ENCODE peak calls at places on chromosome 6, in four cellular contexts. O, Y, R and Z are unnamed samples.

GRCh38 chr6:6328451-6328850 is 8.0 kb upstream of the F13A1 start:
- DNase-seq in R (no peak), Y (no peak), O (no peak), Z (no peak)

GRCh38 chr6:317452-318144 is 25.3 kb downstream of the DUSP22 start:
- DNase-seq in Y (no peak), R (no peak), O (peak), Z (peak)

GRCh38 chr6:128600397-128600951 is 80.1 kb upstream of the PTPRK start:
- DNase-seq in O (no peak), Y (no peak), R (no peak), Z (no peak)

GRCh38 chr6:32167154-32167760 is 2.9 kb downstream of the EGFL8 start:
- DNase-seq in Y (no peak), R (no peak), O (no peak), Z (peak)

GRCh38 chr6:18990313-18990978 is 603.3 kb downstream of the RNF144B start:
- DNase-seq in O (peak), R (peak), Y (no peak), Z (peak)

GRCh38 chr6:119479860-119480655 is 130.5 kb upstream of the MAN1A1 start:
- DNase-seq in O (no peak), R (peak), Y (peak), Z (no peak)

GRCh38 chr6:136887899-136888298 is 34.2 kb upstream of the SLC35D3 start:
- DNase-seq in O (no peak), R (no peak), Y (no peak), Z (no peak)

GRCh38 chr6:85865665-85866372 is 223.1 kb upstream of the SYNCRIP start:
- DNase-seq in R (peak), O (no peak), Y (no peak), Z (no peak)

GRCh38 chr6:51480040-51480439 is 607.4 kb downstream of the PKHD1 start:
- DNase-seq in R (no peak), O (no peak), Y (no peak), Z (no peak)

GRCh38 chr6:168525114-168525513 is 84.1 kb downstream of the SMOC2 start:
- DNase-seq in R (no peak), O (no peak), Y (no peak), Z (peak)

GRCh38 chr6:72677740-72678139 is 55.9 kb downstream of the KCNQ5 start:
- DNase-seq in R (no peak), O (no peak), Y (no peak), Z (no peak)
- TF ChIP-seq POLR2AphosphoS5 in R (no peak), O (no peak), Y (no peak), Z (no peak)

GRCh38 chr6:87660226-87660886 is 41.7 kb downstream of the AKIRIN2 start:
- DNase-seq in Y (no peak), R (no peak), O (no peak), Z (no peak)

GRCh38 chr6:87661016-87661415 is 41.0 kb downstream of the AKIRIN2 start:
- DNase-seq in R (no peak), O (no peak), Y (no peak), Z (no peak)

GRCh38 chr6:87656857-87657256 is 45.2 kb downstream of the AKIRIN2 start:
- DNase-seq in Y (no peak), R (no peak), O (no peak), Z (no peak)

GRCh38 chr6:87661503-87661902 is 40.5 kb downstream of the AKIRIN2 start:
- DNase-seq in O (no peak), R (no peak), Y (no peak), Z (no peak)

GRCh38 chr6:87658516-87658915 is 43.5 kb downstream of the AKIRIN2 start:
- DNase-seq in R (no peak), O (no peak), Y (no peak), Z (no peak)
- TF ChIP-seq POLR2AphosphoS5 in R (no peak), O (peak), Y (no peak), Z (no peak)

GRCh38 chr6:56026461-56027180 is 151.2 kb upstream of the BMP5 start:
- DNase-seq in R (no peak), Y (no peak), O (no peak), Z (no peak)
- TF ChIP-seq POLR2AphosphoS5 in R (no peak), Y (no peak), O (no peak), Z (no peak)

GRCh38 chr6:68730291-68731054 is 95.4 kb downstream of the ADGRB3 start:
- DNase-seq in Y (no peak), R (no peak), O (no peak), Z (no peak)
- TF ChIP-seq POLR2AphosphoS5 in Y (no peak), R (no peak), O (no peak), Z (no peak)

DNA sequence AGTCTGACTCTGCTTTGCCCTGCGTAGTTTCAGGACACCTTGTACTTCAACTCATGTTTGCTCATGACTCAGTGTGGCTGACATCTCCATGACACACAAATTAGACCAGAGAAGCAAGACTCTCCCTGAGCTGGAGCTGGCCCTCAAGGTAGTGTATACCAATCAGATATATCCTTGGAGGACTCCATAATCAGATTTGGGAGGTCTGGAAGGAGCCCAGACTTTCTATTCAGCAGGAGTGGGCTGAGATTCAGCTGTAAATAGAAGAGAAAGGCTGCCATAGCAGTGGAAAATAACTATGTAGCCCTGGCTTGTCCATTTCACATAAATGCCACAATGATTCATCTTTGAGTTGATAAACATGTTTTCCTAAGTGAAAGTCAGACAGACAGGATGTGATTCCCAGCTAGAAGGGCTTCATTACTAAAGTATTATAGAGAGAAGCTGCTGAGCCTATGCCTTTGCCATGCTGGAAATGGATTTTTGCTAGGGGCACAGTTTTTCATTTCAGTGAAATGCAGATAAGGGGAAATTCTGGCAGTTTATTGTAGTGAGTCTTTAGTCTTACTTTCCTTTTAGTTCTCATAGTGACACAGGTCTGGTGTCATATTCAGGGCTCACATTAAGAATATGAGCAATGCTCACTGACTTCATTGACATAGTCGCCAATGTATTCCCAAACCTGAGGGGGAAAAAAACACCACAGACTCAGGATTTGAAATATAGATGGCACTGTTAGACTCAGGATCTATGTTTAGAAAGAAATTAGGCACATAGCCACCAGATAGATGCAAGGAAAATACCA is 95.3 kb downstream of the CLVS2 start:
- DNase-seq in O (no peak), R (peak), Y (no peak), Z (no peak)
- TF ChIP-seq POLR2AphosphoS5 in O (no peak), R (peak), Y (no peak), Z (no peak)

GRCh38 chr6:3305831-3306230 is 47.1 kb downstream of the PSMG4 start:
- DNase-seq in R (no peak), O (peak), Y (no peak), Z (peak)
- TF ChIP-seq POLR2AphosphoS5 in R (no peak), O (no peak), Y (no peak), Z (no peak)